ENCODE peak calls at places on chromosomes 7 and 10, in six cellular contexts. J, W, A, H, I and T are unnamed samples.

GRCh38 chr7:157896774-157897555 is 560.2 kb downstream of the DNAJB6 start:
- DNase-seq in J (no peak), W (no peak), A (peak), H (no peak), I (no peak), T (no peak)

GRCh38 chr7:45189151-45189970 is 31.8 kb downstream of the RAMP3 start:
- DNase-seq in J (peak), W (peak), A (no peak), H (no peak), I (peak), T (no peak)

GRCh38 chr10:44956176-44956575 is 3.4 kb upstream of the RASSF4 start:
- DNase-seq in J (no peak), W (no peak), A (no peak), H (no peak), I (peak), T (peak)

GRCh38 chr10:484925-485661 is 204.4 kb downstream of the DIP2C start:
- DNase-seq in J (peak), W (peak), A (peak), H (no peak), I (no peak), T (no peak)

GRCh38 chr10:53090725-53091124 is 318.1 kb upstream of the MBL2 start:
- DNase-seq in J (no peak), W (no peak), A (no peak), H (no peak), I (no peak), T (no peak)

GRCh38 chr7:113099284-113099919 is 12.8 kb upstream of the GPR85 start:
- DNase-seq in J (peak), W (no peak), A (no peak), H (no peak), I (no peak), T (no peak)

GRCh38 chr7:90269163-90269562 is 24.2 kb downstream of the CFAP69 start:
- DNase-seq in J (no peak), W (no peak), A (no peak), H (no peak), I (no peak), T (no peak)

GRCh38 chr7:117808910-117809705 is 64.1 kb downstream of the CTTNBP2 start:
- DNase-seq in J (no peak), W (no peak), A (no peak), H (no peak), I (no peak), T (no peak)

GRCh38 chr7:6530626-6531491 is 20.4 kb downstream of the GRID2IP start:
- DNase-seq in J (no peak), W (no peak), A (peak), H (no peak), I (no peak), T (no peak)

GRCh38 chr10:77909755-77910375 is 16.7 kb downstream of the DLG5 start:
- DNase-seq in J (no peak), W (no peak), A (no peak), H (no peak), I (no peak), T (no peak)

GRCh38 chr10:47184273-47184672 is 115.7 kb upstream of the GDF10 start:
- DNase-seq in J (no peak), W (no peak), A (no peak), H (no peak), I (no peak), T (no peak)

DNA sequence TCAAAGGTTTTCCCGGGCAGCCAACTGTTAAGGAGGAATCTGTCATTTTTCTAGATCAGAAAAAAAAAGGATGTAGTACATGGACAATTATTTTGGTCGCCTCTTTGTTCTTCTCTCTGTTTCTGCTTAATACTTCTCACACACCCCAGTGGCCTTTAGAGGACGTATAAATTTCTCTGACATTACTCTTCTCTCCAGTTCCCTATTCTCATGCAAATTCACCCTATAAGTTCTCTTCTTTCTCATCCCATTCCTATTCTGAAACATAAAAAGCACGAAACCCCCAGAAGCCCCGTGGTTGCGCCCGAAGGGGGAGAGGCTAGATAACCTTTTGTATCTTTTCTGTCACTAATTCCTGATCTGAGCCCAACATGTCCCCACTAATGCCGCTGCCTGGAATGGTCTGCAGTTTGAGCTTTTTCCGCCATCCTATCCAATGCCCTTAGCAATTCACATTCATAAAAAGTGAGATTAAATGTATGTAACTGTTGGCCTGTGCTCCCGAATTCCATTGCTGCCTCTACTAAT is 136.9 kb downstream of the SKIDA1 start:
- DNase-seq in J (no peak), W (no peak), A (no peak), H (no peak), I (no peak), T (no peak)
- H3K4me3 ChIP-seq in J (no peak), W (no peak), A (no peak), H (no peak), I (no peak), T (no peak)

GRCh38 chr7:80380957-80381356 is 130.9 kb downstream of the GNAT3 start:
- DNase-seq in J (no peak), W (no peak), A (no peak), H (no peak), I (no peak), T (no peak)
- H3K4me3 ChIP-seq in J (no peak), W (no peak), A (no peak), H (no peak), I (no peak), T (no peak)

GRCh38 chr7:51318001-51318400 is 1.4 kb upstream of the COBL start:
- DNase-seq in J (no peak), W (no peak), A (no peak), H (no peak), I (no peak), T (no peak)

GRCh38 chr7:51316262-51316665 is 345 bp downstream of the COBL start:
- DNase-seq in J (peak), W (peak), A (peak), H (no peak), I (peak), T (no peak)

GRCh38 chr7:51318886-51319579 is 2.4 kb upstream of the COBL start:
- DNase-seq in J (no peak), W (no peak), A (peak), H (no peak), I (no peak), T (no peak)

GRCh38 chr7:51316666-51317581 is at the start of gene COBL:
- DNase-seq in J (peak), W (peak), A (peak), H (no peak), I (peak), T (peak)

DNA sequence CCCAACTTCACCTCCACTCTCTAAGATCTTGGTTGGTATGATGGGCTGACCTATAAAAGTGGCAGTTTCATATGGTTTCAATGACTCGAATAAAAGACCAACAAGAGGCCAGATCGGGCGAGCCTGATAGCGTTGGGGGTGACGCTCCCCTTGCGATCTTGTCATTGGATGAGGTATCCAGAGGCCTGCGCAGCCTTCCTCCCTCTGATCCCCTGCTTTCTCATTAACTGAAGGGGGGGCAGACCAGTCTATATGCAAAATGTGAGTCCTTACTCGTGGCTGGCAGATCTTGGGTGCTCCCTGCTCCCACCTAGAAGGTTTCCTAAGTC is 937 bp upstream of the COBL start:
- DNase-seq in J (no peak), W (no peak), A (peak), H (no peak), I (no peak), T (no peak)
- H3K4me3 ChIP-seq in J (no peak), W (peak), A (peak), H (no peak), I (peak), T (no peak)

GRCh38 chr7:138889566-138889965 is 91.6 kb upstream of the ATP6V0A4 start:
- DNase-seq in J (no peak), W (no peak), A (no peak), H (no peak), I (no peak), T (no peak)

GRCh38 chr7:138891446-138891810 is 89.8 kb downstream of the KIAA1549 start:
- DNase-seq in J (no peak), W (no peak), A (no peak), H (no peak), I (no peak), T (no peak)

GRCh38 chr7:138889982-138890381 is 91.2 kb downstream of the KIAA1549 start:
- DNase-seq in J (no peak), W (no peak), A (no peak), H (no peak), I (no peak), T (no peak)

GRCh38 chr7:138890782-138891445 is 90.3 kb downstream of the KIAA1549 start:
- DNase-seq in J (no peak), W (no peak), A (no peak), H (no peak), I (no peak), T (no peak)

DNA sequence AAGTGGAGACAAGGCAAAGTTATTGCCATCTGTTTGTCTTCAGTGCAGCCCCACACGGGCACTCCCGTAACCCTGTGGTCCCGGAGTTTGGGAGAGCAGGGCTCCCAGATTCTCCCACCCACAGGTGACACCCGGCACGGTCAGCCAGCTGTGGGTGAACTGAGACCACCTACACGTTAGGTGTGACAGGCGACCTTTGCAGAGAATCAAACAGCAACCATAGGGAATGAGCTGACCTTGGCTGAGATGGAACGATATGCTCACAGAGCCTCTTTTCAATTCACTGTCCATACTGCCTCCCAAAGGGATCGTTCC is 90.8 kb downstream of the KIAA1549 start:
- DNase-seq in J (no peak), W (no peak), A (no peak), H (no peak), I (no peak), T (no peak)
- H3K4me3 ChIP-seq in J (no peak), W (no peak), A (no peak), H (no peak), I (no peak), T (no peak)

GRCh38 chr10:23442936-23443335 is 4.1 kb downstream of the OTUD1 start:
- DNase-seq in J (no peak), W (no peak), A (no peak), H (no peak), I (no peak), T (no peak)
- H3K4me3 ChIP-seq in J (no peak), W (peak), A (no peak), H (no peak), I (peak), T (peak)

GRCh38 chr10:102411341-102412255 is 7.0 kb downstream of the PSD start:
- DNase-seq in J (no peak), W (no peak), A (no peak), H (no peak), I (no peak), T (no peak)

GRCh38 chr10:102408728-102409603 is 9.6 kb downstream of the PSD start:
- DNase-seq in J (no peak), W (peak), A (peak), H (no peak), I (no peak), T (no peak)

GRCh38 chr10:102412293-102412692 is 6.3 kb downstream of the PSD start:
- DNase-seq in J (no peak), W (no peak), A (no peak), H (no peak), I (no peak), T (no peak)

GRCh38 chr10:102409604-102410426 is 8.8 kb downstream of the PSD start:
- DNase-seq in J (no peak), W (no peak), A (peak), H (no peak), I (no peak), T (no peak)

DNA sequence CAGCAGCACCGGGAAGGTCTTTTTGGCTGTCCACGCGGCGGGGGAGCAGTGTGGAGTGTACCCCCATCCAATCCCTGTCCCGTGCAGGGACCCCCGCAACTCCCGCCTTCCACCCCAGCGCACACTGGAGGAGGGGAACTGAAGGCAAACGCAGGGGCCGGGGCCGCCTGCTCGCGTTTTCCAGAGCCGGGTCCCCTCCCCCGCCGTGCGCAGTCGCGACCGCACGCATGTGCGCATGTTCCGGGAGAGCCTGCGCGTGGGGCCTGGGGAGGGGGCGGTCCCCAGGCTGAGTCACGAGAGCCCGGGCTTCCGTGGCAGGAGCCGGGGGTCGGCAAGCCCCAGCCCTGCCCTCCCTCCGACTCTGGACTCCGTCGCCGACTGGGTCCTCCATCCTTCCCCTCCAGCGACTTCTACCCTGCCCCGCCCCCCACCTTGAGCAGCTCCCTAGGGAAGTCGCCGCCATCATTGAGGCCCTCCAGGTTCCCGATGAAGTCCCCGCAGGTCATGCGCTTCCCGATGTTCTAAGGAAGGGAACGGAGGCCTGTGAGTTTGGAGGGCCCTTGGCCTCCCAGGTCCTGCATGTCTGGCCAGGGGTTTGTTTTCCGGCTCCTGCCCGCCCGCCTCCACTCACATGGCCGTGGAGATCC is 8.0 kb downstream of the PSD start:
- DNase-seq in J (no peak), W (peak), A (peak), H (no peak), I (no peak), T (peak)
- H3K4me3 ChIP-seq in J (no peak), W (peak), A (peak), H (peak), I (peak), T (no peak)

GRCh38 chr7:148327379-148327778 is 263.2 kb upstream of the C7orf33 start:
- DNase-seq in J (no peak), W (no peak), A (peak), H (peak), I (no peak), T (no peak)
- H3K4me3 ChIP-seq in J (no peak), W (no peak), A (no peak), H (no peak), I (no peak), T (no peak)

GRCh38 chr7:116529250-116529649 is 4.4 kb downstream of the CAV1 start:
- DNase-seq in J (no peak), W (no peak), A (no peak), H (no peak), I (no peak), T (no peak)

GRCh38 chr7:116528008-116528789 is 3.4 kb downstream of the CAV1 start:
- DNase-seq in J (peak), W (peak), A (no peak), H (no peak), I (peak), T (peak)

GRCh38 chr7:116527521-116527920 is 2.7 kb downstream of the CAV1 start:
- DNase-seq in J (no peak), W (no peak), A (no peak), H (no peak), I (no peak), T (no peak)

GRCh38 chr7:116532102-116532501 is 7.3 kb downstream of the CAV1 start:
- DNase-seq in J (no peak), W (no peak), A (no peak), H (no peak), I (no peak), T (no peak)

GRCh38 chr7:116530107-116530820 is 5.4 kb downstream of the CAV1 start:
- DNase-seq in J (no peak), W (no peak), A (no peak), H (no peak), I (no peak), T (no peak)
- H3K4me3 ChIP-seq in J (no peak), W (no peak), A (no peak), H (peak), I (peak), T (peak)